ENCODE peak calls at places on chromosome 3, in six cellular contexts. Q is stimulated activated naive CD8-positive, alpha-beta T cell treated with anti-CD3 and anti-CD28 coated beads, Interleukin-15, Interleukin-2, amounts not matched to agents 100 U/mL and 50 U/mL, for 24 hours; Y is HL-60; E is Calu3; N is caudate nucleus; R is AG10803. F is an unnamed sample.

GRCh38 chr3:87191175-87191574 is 35.9 kb upstream of the CHMP2B start:
- DNase-seq in Q (no peak), Y (no peak), E (no peak), N (no peak), R (no peak), F (no peak)

GRCh38 chr3:177065285-177066028 is 131.8 kb downstream of the TBL1XR1 start:
- DNase-seq in Q (no peak), Y (no peak), E (no peak), N (no peak), R (no peak), F (no peak)

GRCh38 chr3:62003833-62004232 is 369.5 kb downstream of the FEZF2 start:
- DNase-seq in Q (no peak), Y (no peak), E (no peak), N (no peak), R (no peak), F (no peak)

GRCh38 chr3:30743641-30744317 is 137.4 kb downstream of the TGFBR2 start:
- DNase-seq in Q (no peak), Y (no peak), E (no peak), N (no peak), R (no peak), F (no peak)

GRCh38 chr3:102255736-102256135 is 179.1 kb upstream of the ZPLD1 start:
- DNase-seq in Q (no peak), Y (no peak), E (no peak), N (no peak), R (no peak), F (no peak)

GRCh38 chr3:171379281-171379680 is 80.9 kb downstream of the TNIK start:
- DNase-seq in Q (no peak), Y (no peak), E (no peak), N (no peak), R (peak; percentile 67), F (no peak)

GRCh38 chr3:37863949-37864822 is 2.5 kb downstream of the CTDSPL start:
- DNase-seq in Q (no peak), Y (no peak), E (peak; percentile 17), N (peak; percentile 36), R (no peak), F (no peak)

GRCh38 chr3:193815246-193816027 is 222.4 kb downstream of the OPA1 start:
- DNase-seq in Q (no peak), Y (no peak), E (no peak), N (no peak), R (no peak), F (no peak)

GRCh38 chr3:126339466-126339865 is 17.7 kb downstream of the KLF15 start:
- DNase-seq in Q (no peak), Y (no peak), E (peak; percentile 1), N (no peak), R (no peak), F (no peak)

F was measured in GF-D8.